ENCODE peak calls at places on chromosomes 11 and 22, in four cellular contexts. Y, X, P and A are unnamed samples.
A peak's percentile ranks its signal among the peaks of the same experiment; 100 is the strongest.

GRCh38 chr22:20315337-20316216 is 4.3 kb downstream of the DGCR6L start:
- DNase-seq in P (no peak), X (no peak), Y (no peak), A (peak; percentile 39)

GRCh38 chr11:13287681-13288080 is 10.1 kb downstream of the BMAL1 start:
- DNase-seq in X (no peak), Y (no peak), P (no peak), A (no peak)

GRCh38 chr11:73399159-73400090 is 23.2 kb downstream of the RELT start:
- DNase-seq in P (no peak), X (no peak), Y (no peak), A (peak; percentile 41)

GRCh38 chr22:48897959-48898358 is 929.7 kb downstream of the BRD1 start:
- DNase-seq in X (no peak), Y (no peak), P (no peak), A (no peak)

GRCh38 chr22:19213496-19214473 is 35.2 kb upstream of the SLC25A1 start:
- DNase-seq in Y (no peak), X (no peak), P (no peak), A (no peak)

GRCh38 chr11:122659676-122660571 is 4.4 kb downstream of the UBASH3B start:
- DNase-seq in Y (no peak), X (no peak), P (no peak), A (no peak)

GRCh38 chr11:73478737-73479347 is 102.6 kb downstream of the RELT start:
- DNase-seq in X (no peak), Y (peak; percentile 37), P (peak; percentile 32), A (no peak)

GRCh38 chr11:13669544-13670488 is 1.3 kb downstream of the FAR1 start:
- DNase-seq in X (no peak), Y (no peak), P (peak; percentile 18), A (no peak)

GRCh38 chr11:6746086-6746618 is 25.6 kb downstream of the OR2AG2 start:
- DNase-seq in P (no peak), X (peak; percentile 68), Y (no peak), A (no peak)

GRCh38 chr22:40023226-40023925 is 28.6 kb downstream of the FAM83F start:
- DNase-seq in P (no peak), Y (no peak), X (no peak), A (no peak)

GRCh38 chr11:12224537-12224893 is 114.1 kb downstream of the MICAL2 start:
- DNase-seq in P (no peak), Y (no peak), X (peak; percentile 65), A (no peak)

GRCh38 chr11:6362185-6362867 is 27.9 kb upstream of the SMPD1 start:
- DNase-seq in P (no peak), X (no peak), Y (no peak), A (no peak)

GRCh38 chr11:34300571-34301295 is 57.1 kb downstream of the ABTB2 start:
- DNase-seq in P (no peak), Y (no peak), X (no peak), A (no peak)
- TF ChIP-seq BRCA1 in P (no peak), Y (no peak), X (no peak), A (no peak)

DNA sequence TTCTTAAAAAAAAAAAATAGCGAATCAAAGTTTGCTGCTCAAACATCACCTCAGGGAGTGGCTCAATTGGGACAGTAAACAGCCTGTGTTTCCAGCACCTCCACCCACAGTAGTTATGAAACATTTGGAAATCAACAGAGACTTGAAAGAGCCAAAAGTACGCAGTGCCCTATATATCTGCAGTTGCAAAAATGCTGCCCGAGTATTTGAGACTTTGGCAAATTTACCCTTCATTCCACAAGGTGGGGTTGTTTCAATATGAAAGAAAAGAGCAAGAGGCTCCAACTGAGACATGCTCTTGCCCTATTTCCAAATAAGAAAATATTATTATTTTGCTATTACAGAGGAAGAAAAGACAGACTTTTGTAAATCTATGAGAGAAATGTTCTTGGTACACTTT is 851.1 kb upstream of the RAG2 start:
- DNase-seq in P (no peak), Y (no peak), X (no peak), A (no peak)
- TF ChIP-seq BRCA1 in P (no peak), Y (no peak), X (no peak), A (no peak)

DNA sequence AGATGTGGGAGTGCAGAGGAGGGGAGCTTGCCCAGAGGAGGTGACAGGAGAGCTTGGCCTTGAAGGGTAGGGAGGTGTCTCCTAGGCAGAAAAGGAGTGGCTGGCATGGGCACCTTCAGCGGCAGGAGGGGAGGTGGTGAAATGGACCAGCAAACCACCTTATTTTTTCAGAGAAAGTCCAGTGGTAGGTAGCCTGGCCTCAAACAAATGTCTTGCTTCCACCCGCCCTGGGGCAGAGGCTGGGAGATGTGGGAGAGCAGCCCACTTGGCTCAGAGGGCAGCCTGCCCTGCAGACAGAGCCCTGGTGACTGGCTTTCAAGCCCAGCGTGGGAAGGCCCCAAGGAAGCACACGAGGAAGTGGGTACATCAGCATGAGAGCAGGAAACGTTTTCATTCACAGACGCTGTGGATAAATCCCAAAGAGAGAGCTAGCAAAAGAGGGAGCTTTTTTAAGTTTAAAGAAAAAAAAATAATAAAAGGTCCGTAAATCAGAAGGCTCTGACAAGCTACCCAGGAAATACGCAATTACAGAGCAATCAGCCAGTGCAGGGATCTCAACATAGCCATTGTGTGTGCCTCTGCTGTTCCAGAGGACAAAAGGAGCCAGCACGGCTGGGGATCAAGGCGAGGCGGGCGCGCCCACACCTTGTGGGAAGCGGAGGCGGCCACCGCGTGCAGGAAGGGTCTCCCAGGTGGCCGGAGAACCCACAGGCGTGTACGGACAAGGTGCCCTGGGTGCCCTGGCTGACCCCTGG is 238.7 kb upstream of the PLET1 start:
- DNase-seq in Y (no peak), X (no peak), P (no peak), A (peak; percentile 49)
- TF ChIP-seq BRCA1 in Y (no peak), X (no peak), P (no peak), A (no peak)

DNA sequence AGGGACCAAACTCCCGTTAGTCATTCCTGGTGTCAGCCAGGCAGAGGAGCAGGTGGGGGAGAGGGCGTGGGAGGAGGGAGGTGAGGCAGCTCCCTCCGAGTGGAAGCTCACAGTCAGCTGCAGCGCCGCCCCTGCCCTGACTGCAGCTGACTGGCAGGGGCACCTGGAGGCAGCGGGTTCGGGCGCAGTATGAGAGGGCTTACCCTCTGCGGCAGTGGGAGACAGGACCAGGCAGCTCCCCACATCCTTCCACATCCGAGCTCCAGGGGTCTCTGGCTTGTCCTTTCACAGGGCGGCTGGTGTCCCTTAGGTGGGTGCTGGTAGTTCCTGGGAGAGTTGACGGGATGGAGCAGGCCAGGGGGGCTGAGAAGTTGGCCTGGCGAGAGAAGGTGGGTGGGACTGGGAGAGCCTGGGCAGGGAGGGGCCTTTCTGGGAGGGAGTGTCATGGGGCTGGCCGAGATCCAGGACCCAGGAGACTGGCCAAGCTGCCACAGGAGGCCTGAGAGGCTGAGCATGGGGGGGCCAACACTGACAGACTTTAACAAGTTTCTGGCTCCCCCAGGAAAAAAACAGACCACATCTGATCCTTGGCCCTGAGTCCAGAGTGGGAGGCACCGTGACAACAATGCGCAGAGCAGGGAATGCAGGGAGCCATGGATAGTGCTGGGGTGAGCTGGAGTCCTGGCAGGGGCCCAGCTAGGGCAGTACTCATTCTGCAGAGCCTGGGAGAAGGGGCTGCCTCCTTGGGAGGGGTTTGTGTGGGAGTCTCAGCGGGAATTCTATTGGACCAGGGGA is 4.9 kb downstream of the ADORA2A start:
- DNase-seq in P (peak; percentile 43), Y (no peak), X (no peak), A (no peak)
- TF ChIP-seq BRCA1 in P (no peak), Y (no peak), X (no peak), A (no peak)